ENCODE peak calls at places on chromosomes 7 and 10, in seven cellular contexts. A is HFF-Myc, I is astrocyte of the cerebellum, F is brain microvascular endothelial cell, R is IMR-90, E is heart right ventricle, L is breast epithelium. N is an unnamed sample.

GRCh38 chr10:62047960-62048383 is 146.5 kb downstream of the ARID5B start:
- DNase-seq in L (no peak), F (no peak), E (no peak), R (no peak), A (no peak), I (no peak), N (peak)

GRCh38 chr10:61452229-61452651 is 941 bp downstream of the TMEM26 start:
- DNase-seq in I (no peak), E (peak), L (no peak), A (no peak), R (no peak), F (no peak), N (no peak)

GRCh38 chr7:27168265-27168947 is 3.1 kb upstream of the HOXA9 start:
- DNase-seq in R (no peak), F (no peak), A (no peak), L (no peak), I (no peak), E (no peak), N (no peak)

GRCh38 chr7:81584667-81585066 is 185.2 kb downstream of the HGF start:
- DNase-seq in R (no peak), L (no peak), F (no peak), E (no peak), A (no peak), I (no peak), N (peak)

GRCh38 chr10:132642732-132643008 is 105.1 kb downstream of the INPP5A start:
- DNase-seq in A (no peak), I (no peak), L (peak), F (no peak), E (no peak), R (no peak), N (no peak)

GRCh38 chr10:44886966-44887365 is 24.2 kb upstream of the TMEM72 start:
- DNase-seq in F (no peak), A (no peak), L (no peak), I (no peak), R (no peak), E (no peak), N (no peak)

GRCh38 chr10:24952146-24952700 is at the start of gene PRTFDC1:
- DNase-seq in L (no peak), A (no peak), R (no peak), E (peak), I (no peak), F (no peak), N (no peak)

GRCh38 chr7:105315357-105315756 is 73.4 kb downstream of the SRPK2 start:
- DNase-seq in F (no peak), E (no peak), A (no peak), I (no peak), L (no peak), R (no peak), N (no peak)

GRCh38 chr10:56537984-56538383 is 176.9 kb upstream of the ZWINT start:
- DNase-seq in R (peak), I (peak), E (no peak), L (no peak), F (peak), A (peak), N (peak)

GRCh38 chr7:128892521-128893250 is 17.8 kb downstream of the KCP start:
- DNase-seq in L (no peak), F (no peak), I (no peak), E (no peak), A (no peak), R (no peak), N (no peak)

GRCh38 chr10:93198401-93199175 is 124.9 kb downstream of the CYP26A1 start:
- DNase-seq in F (peak), L (no peak), A (no peak), R (peak), I (no peak), E (peak), N (peak)

GRCh38 chr10:132877473-132877872 is 64.9 kb downstream of the CFAP46 start:
- DNase-seq in I (no peak), A (no peak), F (no peak), R (no peak), L (peak), E (peak), N (no peak)

GRCh38 chr7:46993396-46993795 is 588.5 kb downstream of the TNS3 start:
- DNase-seq in A (no peak), F (no peak), E (no peak), L (no peak), R (peak), I (no peak), N (peak)

GRCh38 chr7:81007053-81007452 is 88.2 kb upstream of the SEMA3C start:
- DNase-seq in F (no peak), R (no peak), I (no peak), A (no peak), E (no peak), L (no peak), N (peak)

GRCh38 chr7:95693551-95694333 is 78.6 kb upstream of the DYNC1I1 start:
- DNase-seq in I (no peak), F (peak), L (no peak), E (no peak), A (no peak), R (peak), N (peak)

GRCh38 chr10:33334839-33335549 is 527 bp upstream of the NRP1 start:
- DNase-seq in L (peak), F (peak), I (peak), E (peak), A (no peak), R (peak), N (peak)

GRCh38 chr7:79293655-79294142 is 159.8 kb downstream of the MAGI2 start:
- DNase-seq in A (no peak), F (peak), E (no peak), L (peak), I (no peak), R (peak), N (peak)

GRCh38 chr7:125934539-125934938 is 1004.9 kb upstream of the POT1 start:
- DNase-seq in A (no peak), L (no peak), F (no peak), E (no peak), I (no peak), R (no peak), N (no peak)

GRCh38 chr7:1647961-1648631 is 22.0 kb upstream of the ELFN1 start:
- DNase-seq in R (no peak), A (no peak), E (peak), F (no peak), I (no peak), L (no peak), N (no peak)

GRCh38 chr7:28920424-28920823 is 37.7 kb downstream of the TRIL start:
- DNase-seq in R (peak), I (no peak), A (no peak), L (no peak), F (no peak), E (no peak), N (no peak)

GRCh38 chr10:131676971-131677421 is 223.8 kb upstream of the PPP2R2D start:
- DNase-seq in A (no peak), I (no peak), R (no peak), F (no peak), E (no peak), L (no peak), N (no peak)

GRCh38 chr10:43377393-43377883 is 6.0 kb downstream of the FXYD4 start:
- DNase-seq in A (no peak), E (no peak), F (no peak), R (no peak), I (no peak), L (peak), N (no peak)
- TF ChIP-seq CTCF in A (peak), E (no peak), F (no peak), R (no peak), I (no peak), L (no peak), N (no peak)

DNA sequence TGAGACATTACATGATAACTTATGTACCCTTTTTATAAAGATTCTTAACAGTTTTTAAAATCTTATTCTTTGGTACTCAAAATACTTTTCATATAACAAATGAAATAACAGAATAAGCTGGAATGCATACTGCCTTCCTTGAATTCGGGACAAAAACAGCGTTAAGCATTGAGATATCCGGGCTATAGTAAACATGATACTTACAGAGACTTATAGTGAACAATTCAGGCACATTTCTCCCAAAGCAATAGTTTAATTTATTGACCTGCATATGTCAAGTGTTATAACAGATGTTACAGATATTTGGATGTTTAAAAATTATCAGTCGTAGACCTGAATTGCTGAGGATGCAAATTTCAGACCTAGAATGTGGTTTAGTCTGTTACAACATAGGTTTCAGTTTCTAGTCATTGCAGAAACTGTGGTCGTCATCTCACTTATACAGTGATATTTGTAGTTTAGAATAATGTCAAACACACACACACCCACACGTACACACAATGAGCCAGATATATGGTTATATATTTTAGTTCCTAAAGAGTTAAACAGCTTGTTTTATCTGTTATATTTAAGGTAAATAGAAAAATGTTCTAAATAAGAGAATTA is 85.1 kb downstream of the VTI1A start:
- DNase-seq in I (no peak), E (no peak), A (no peak), F (no peak), R (peak), L (no peak), N (no peak)
- H3K4me3 ChIP-seq in I (no peak), E (no peak), A (no peak), F (no peak), R (peak), L (peak), N (no peak)

GRCh38 chr7:138063400-138063799 is 12.9 kb upstream of the AKR1D1 start:
- DNase-seq in A (no peak), L (no peak), E (no peak), F (no peak), I (no peak), R (no peak), N (no peak)

GRCh38 chr7:138066954-138067394 is 9.3 kb upstream of the AKR1D1 start:
- DNase-seq in F (no peak), A (no peak), L (no peak), E (no peak), R (no peak), I (no peak), N (no peak)

GRCh38 chr7:138065827-138066226 is 10.4 kb upstream of the AKR1D1 start:
- DNase-seq in E (no peak), I (no peak), R (no peak), A (no peak), F (no peak), L (no peak), N (no peak)

GRCh38 chr7:138067774-138068173 is 8.5 kb upstream of the AKR1D1 start:
- DNase-seq in A (no peak), L (no peak), I (no peak), E (no peak), R (no peak), F (no peak), N (no peak)

DNA sequence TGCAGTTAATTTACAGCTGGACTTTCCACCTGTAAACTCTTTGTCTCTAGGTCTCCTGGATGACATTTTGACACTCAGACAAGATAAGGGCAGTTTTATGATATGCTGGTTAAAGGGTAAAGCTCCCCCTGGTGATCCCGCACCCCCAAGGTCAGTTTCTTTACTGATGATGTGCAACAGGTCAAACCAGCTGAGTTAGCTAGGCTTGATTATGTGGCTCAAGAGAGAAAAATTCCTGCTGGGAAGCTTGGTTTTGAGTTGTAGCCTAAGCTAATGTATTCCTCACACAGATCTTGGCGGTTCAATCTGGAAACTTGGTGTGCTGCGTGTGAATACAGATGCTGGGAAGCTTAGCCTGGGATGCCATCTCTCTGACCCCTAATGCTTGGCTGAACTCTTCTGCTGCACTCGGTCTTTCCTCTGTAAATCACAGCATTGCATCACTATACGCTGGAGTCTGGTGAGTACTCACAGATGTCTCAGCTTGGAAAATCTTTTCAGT is 11.4 kb upstream of the AKR1D1 start:
- DNase-seq in I (no peak), F (peak), A (no peak), L (no peak), R (peak), E (no peak), N (peak)
- TF ChIP-seq CTCF in I (no peak), F (no peak), A (no peak), L (no peak), R (no peak), E (no peak), N (no peak)

GRCh38 chr7:50268223-50268622 is 36.3 kb upstream of the IKZF1 start:
- DNase-seq in L (no peak), R (no peak), E (no peak), I (no peak), F (no peak), A (no peak), N (no peak)
- H3K4me3 ChIP-seq in L (no peak), R (no peak), E (no peak), I (no peak), F (no peak), A (no peak), N (no peak)

GRCh38 chr7:29924006-29924405 is 65.6 kb downstream of the SCRN1 start:
- DNase-seq in L (no peak), F (no peak), R (no peak), E (no peak), A (no peak), I (no peak), N (no peak)
- TF ChIP-seq CTCF in L (no peak), F (peak), R (no peak), E (no peak), A (no peak), I (no peak), N (no peak)

DNA sequence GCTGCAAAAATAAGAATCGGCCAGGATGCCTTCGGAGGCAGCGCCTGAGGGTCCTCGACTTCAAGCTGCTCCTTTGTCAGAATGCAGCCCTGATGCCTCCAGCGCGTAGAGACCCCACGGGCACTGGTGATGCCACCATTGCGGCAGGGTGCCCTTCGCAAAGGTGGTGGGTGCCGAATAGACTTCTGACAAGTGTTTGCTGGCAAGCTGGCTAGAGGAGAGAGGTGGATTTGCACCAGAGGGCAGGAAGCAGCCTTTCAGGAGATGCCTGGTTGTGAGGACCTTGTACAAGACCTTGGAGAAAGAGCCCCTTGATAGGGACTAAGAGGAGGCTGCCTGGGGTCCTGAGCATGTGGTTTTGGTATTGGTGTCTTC is 103.2 kb upstream of the PPIF start:
- DNase-seq in E (no peak), L (no peak), F (no peak), R (no peak), A (no peak), I (no peak), N (no peak)
- H3K4me3 ChIP-seq in E (peak), L (peak), F (peak), R (no peak), A (peak), I (peak), N (peak)

GRCh38 chr10:29858352-29859267 is 200.8 kb downstream of the JCAD start:
- DNase-seq in L (peak), A (no peak), F (peak), R (peak), I (no peak), E (peak), N (peak)
- TF ChIP-seq CTCF in L (peak), A (peak), F (peak), R (peak), I (peak), E (peak), N (peak)

N was measured in fibroblast of pulmonary artery.